ENCODE peak calls at places on chromosomes 12 and 14, in four cellular contexts. A, C, Z and R are unnamed samples.

GRCh38 chr14:100221419-100222218 is 17.3 kb upstream of the YY1 start:
- DNase-seq in Z (no peak), A (peak), C (no peak), R (no peak)

GRCh38 chr14:68619805-68620574 is 172.9 kb downstream of the ZFP36L1 start:
- DNase-seq in C (no peak), Z (no peak), A (peak), R (no peak)

GRCh38 chr12:116982721-116983502 is 72.2 kb downstream of the FBXW8 start:
- DNase-seq in C (no peak), Z (no peak), A (peak), R (no peak)

GRCh38 chr12:106074361-106074705 is 64.4 kb downstream of the NUAK1 start:
- DNase-seq in Z (no peak), C (no peak), A (no peak), R (no peak)

GRCh38 chr12:84825149-84825548 is 87.5 kb downstream of the SLC6A15 start:
- DNase-seq in Z (no peak), C (no peak), A (no peak), R (no peak)

GRCh38 chr14:76250345-76250744 is 98.6 kb downstream of the GPATCH2L start:
- DNase-seq in A (no peak), C (no peak), Z (no peak), R (no peak)

GRCh38 chr14:58882577-58883018 is 244.8 kb downstream of the DACT1 start:
- DNase-seq in C (no peak), A (peak), Z (no peak), R (no peak)

GRCh38 chr14:23536494-23536893 is 15.1 kb downstream of the ZFHX2 start:
- DNase-seq in Z (no peak), A (no peak), C (no peak), R (no peak)

GRCh38 chr12:99649551-99649950 is 2.0 kb downstream of the GARIN6 start:
- DNase-seq in A (no peak), Z (no peak), C (no peak), R (no peak)

GRCh38 chr12:112007945-112008344 is 5.0 kb downstream of the TMEM116 start:
- DNase-seq in A (peak), Z (no peak), C (no peak), R (no peak)

GRCh38 chr12:124036117-124037109 is 63.4 kb downstream of the ZNF664 start:
- DNase-seq in C (peak), Z (no peak), A (peak), R (peak)

GRCh38 chr14:71449316-71450055 is 482.7 kb upstream of the RGS6 start:
- DNase-seq in Z (no peak), C (no peak), A (no peak), R (no peak)

GRCh38 chr14:34355584-34356266 is 106.3 kb downstream of the SPTSSA start:
- DNase-seq in C (peak), Z (no peak), A (peak), R (no peak)

GRCh38 chr14:34356267-34356660 is 105.8 kb downstream of the SPTSSA start:
- DNase-seq in C (no peak), Z (no peak), A (peak), R (no peak)

GRCh38 chr14:34362625-34363251 is 99.3 kb downstream of the SPTSSA start:
- DNase-seq in Z (no peak), A (no peak), C (no peak), R (no peak)

GRCh38 chr14:34361504-34362011 is 100.5 kb downstream of the SPTSSA start:
- DNase-seq in A (peak), Z (no peak), C (no peak), R (no peak)

DNA sequence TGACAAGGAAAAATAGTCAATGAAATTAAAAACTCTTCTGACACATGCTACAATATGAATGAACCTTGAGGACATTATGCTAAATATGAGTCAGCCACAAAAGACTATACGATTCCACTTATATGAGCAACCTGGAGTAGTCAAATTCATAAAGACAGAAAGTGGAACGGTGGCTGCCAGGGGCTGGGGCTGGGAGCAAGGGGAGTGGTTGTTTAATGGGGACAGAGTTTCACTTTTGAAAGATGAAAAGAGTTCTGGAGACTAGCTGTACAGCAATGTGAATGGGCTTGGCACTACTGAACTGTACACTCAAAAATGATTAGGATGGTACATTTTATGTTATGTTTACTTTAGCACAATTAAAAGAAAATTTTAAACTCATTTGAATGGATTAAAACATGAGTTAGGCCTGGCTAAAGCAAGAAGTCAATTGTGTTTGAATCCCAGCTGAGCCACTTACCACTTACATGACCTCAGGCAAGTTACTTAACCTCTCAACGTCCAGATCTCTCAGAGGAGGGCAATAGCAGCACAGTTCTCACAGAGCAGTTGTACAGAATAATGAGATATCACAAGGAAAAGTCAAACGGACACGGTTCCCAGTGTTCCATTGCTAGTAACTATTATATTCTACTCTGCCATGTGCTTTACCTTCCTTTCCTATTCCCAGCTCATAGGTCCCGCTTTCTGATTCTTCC is 102.5 kb downstream of the SPTSSA start:
- DNase-seq in C (no peak), Z (no peak), A (no peak), R (no peak)
- TF ChIP-seq RFX5 in C (no peak), Z (no peak), A (no peak), R (no peak)

GRCh38 chr14:67237591-67237990 is 3.6 kb upstream of the PALS1 start:
- DNase-seq in Z (no peak), C (no peak), A (no peak), R (no peak)
- H3K27ac ChIP-seq in Z (no peak), C (no peak), A (no peak), R (no peak)

GRCh38 chr12:52195065-52195730 is 3.4 kb upstream of the KRT80 start:
- DNase-seq in C (no peak), Z (no peak), A (peak), R (no peak)
- TF ChIP-seq RFX5 in C (no peak), Z (no peak), A (no peak), R (no peak)

GRCh38 chr14:80933282-80933681 is 8.3 kb downstream of the CEP128 start:
- DNase-seq in C (no peak), Z (no peak), A (no peak), R (no peak)

GRCh38 chr14:80927385-80927989 is 14.1 kb downstream of the CEP128 start:
- DNase-seq in C (no peak), Z (no peak), A (no peak), R (no peak)

GRCh38 chr14:80930095-80930494 is 11.4 kb downstream of the CEP128 start:
- DNase-seq in Z (no peak), A (no peak), C (no peak), R (no peak)

GRCh38 chr14:80926706-80927384 is 14.7 kb downstream of the CEP128 start:
- DNase-seq in A (peak), Z (no peak), C (no peak), R (no peak)

DNA sequence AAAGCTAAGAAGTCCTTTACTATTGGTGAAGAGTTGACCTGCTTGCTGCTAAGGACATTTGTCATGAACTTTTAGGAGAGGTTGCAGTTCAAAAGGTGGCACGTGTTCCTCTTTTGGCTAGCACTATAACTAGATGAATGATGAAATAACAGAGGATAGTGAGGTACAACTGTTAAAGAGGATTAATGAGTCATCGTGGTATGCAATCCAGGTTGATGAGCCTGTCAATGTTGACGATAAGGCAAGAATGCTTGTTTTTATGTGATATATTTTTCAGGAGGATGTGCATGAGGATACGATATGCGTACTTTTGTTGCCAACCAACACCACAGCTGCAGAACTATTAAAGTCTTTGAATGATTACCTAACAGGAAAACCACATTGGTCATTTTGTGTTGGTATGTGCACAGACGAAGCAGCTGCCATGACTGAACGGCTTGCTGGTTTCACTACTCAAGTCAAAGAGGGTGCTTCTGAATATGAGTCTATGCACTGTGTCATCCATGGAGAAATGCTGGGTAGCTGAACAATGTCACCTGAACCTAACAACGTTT is 10.6 kb downstream of the CEP128 start:
- DNase-seq in Z (no peak), A (peak), C (no peak), R (no peak)
- H3K27ac ChIP-seq in Z (no peak), A (no peak), C (peak), R (no peak)

GRCh38 chr12:15709524-15709923 is 79.7 kb downstream of the EPS8 start:
- DNase-seq in A (no peak), C (no peak), Z (no peak), R (no peak)

GRCh38 chr12:15708396-15709070 is 80.7 kb downstream of the EPS8 start:
- DNase-seq in Z (no peak), A (no peak), C (no peak), R (no peak)

GRCh38 chr12:15712823-15713663 is 76.1 kb downstream of the EPS8 start:
- DNase-seq in Z (no peak), C (no peak), A (no peak), R (no peak)

GRCh38 chr12:15712160-15712559 is 77.0 kb downstream of the EPS8 start:
- DNase-seq in C (no peak), A (no peak), Z (no peak), R (no peak)

GRCh38 chr12:15710860-15711510 is 78.2 kb downstream of the EPS8 start:
- DNase-seq in A (no peak), C (no peak), Z (no peak), R (no peak)
- TF ChIP-seq RFX5 in A (no peak), C (no peak), Z (no peak), R (no peak)

GRCh38 chr12:13594731-13595514 is 386.5 kb downstream of the GRIN2B start:
- DNase-seq in C (no peak), A (no peak), Z (no peak), R (no peak)
- H3K27ac ChIP-seq in C (no peak), A (no peak), Z (no peak), R (no peak)

GRCh38 chr14:96801931-96802330 is 4.7 kb downstream of the VRK1 start:
- DNase-seq in Z (no peak), A (no peak), C (no peak), R (no peak)
- TF ChIP-seq RFX5 in Z (no peak), A (no peak), C (no peak), R (no peak)

GRCh38 chr14:54844479-54844878 is 58.1 kb downstream of the GCH1 start:
- DNase-seq in Z (no peak), C (no peak), A (no peak), R (no peak)

GRCh38 chr14:54840336-54840735 is 62.3 kb downstream of the GCH1 start:
- DNase-seq in A (no peak), Z (no peak), C (no peak), R (no peak)

GRCh38 chr14:54848910-54849309 is 53.7 kb downstream of the GCH1 start:
- DNase-seq in A (no peak), C (no peak), Z (no peak), R (no peak)

GRCh38 chr14:54840798-54841197 is 61.8 kb downstream of the GCH1 start:
- DNase-seq in A (no peak), Z (no peak), C (no peak), R (no peak)

DNA sequence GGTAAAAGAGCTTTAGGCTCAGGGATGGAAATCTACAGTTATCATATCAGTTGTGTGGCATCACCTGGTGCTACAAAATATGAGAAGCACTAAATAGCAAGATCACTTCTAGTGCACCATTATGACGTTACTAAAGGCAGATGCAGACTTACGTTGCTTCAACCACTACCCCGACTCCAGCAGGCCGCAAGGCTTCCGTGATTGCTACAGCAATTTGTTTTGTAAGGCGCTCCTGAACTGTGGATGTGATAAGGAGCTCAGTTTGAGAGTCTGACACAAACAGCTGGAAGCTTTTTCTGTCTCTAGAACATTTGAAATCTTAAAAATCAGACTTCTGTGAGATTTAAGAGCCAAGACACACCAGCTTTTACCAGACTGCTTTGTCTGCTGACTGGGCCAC is 57.0 kb downstream of the GCH1 start:
- DNase-seq in Z (no peak), C (no peak), A (no peak), R (no peak)
- H3K27ac ChIP-seq in Z (no peak), C (no peak), A (no peak), R (no peak)